ENCODE peak calls at places on chromosomes 6 and 20, in nine cellular contexts. B is effector memory CD8-positive, alpha-beta T cell; T is IMR-90; P is H9; D is NCI-H1048; Y is RCC 7860; W is frontal cortex; K is sciatic nerve; G is ELR. H is an unnamed sample.
A peak's percentile ranks its signal among the peaks of the same experiment; 100 is the strongest.

GRCh38 chr6:25713802-25714201 is 40.7 kb upstream of the SLC17A4 start:
- DNase-seq in B (no peak), T (no peak), P (no peak), D (no peak), Y (no peak), W (no peak), K (no peak), G (no peak), H (no peak)

GRCh38 chr6:18561006-18561750 is 174.0 kb downstream of the RNF144B start:
- DNase-seq in B (no peak), T (no peak), P (no peak), D (no peak), Y (no peak), W (no peak), K (no peak), G (no peak), H (no peak)

GRCh38 chr6:157656437-157657005 is 166.5 kb upstream of the SNX9 start:
- DNase-seq in B (no peak), T (peak; percentile 38), P (no peak), D (no peak), Y (no peak), W (no peak), K (no peak), G (peak; percentile 48), H (peak; percentile 40)

GRCh38 chr6:158376650-158377081 is 64.4 kb downstream of the TULP4 start:
- DNase-seq in B (no peak), T (peak; percentile 89), P (no peak), D (no peak), Y (no peak), W (peak; percentile 24), K (no peak), G (no peak), H (no peak)

GRCh38 chr6:84193140-84193708 is 34.2 kb downstream of the CEP162 start:
- DNase-seq in B (no peak), T (peak; percentile 83), P (no peak), D (no peak), Y (peak; percentile 77), W (no peak), K (no peak), G (peak; percentile 91), H (no peak)

GRCh38 chr6:11738681-11739375 is 39.8 kb downstream of the ADTRP start:
- DNase-seq in B (no peak), T (no peak), P (no peak), D (no peak), Y (no peak), W (no peak), K (no peak), G (no peak), H (no peak)

GRCh38 chr20:1945134-1945618 is 48.7 kb downstream of the PDYN start:
- DNase-seq in B (no peak), T (no peak), P (no peak), D (no peak), Y (no peak), W (no peak), K (peak; percentile 78), G (no peak), H (no peak)

GRCh38 chr6:5765141-5765760 is 241.5 kb downstream of the NRN1 start:
- DNase-seq in B (no peak), T (no peak), P (peak; percentile 31), D (no peak), Y (no peak), W (peak; percentile 24), K (no peak), G (no peak), H (no peak)

GRCh38 chr6:135046912-135047311 is 7.7 kb downstream of the HBS1L start:
- DNase-seq in B (no peak), T (no peak), P (no peak), D (no peak), Y (no peak), W (no peak), K (no peak), G (no peak), H (no peak)

GRCh38 chr20:17542993-17543412 is 11.8 kb upstream of the BFSP1 start:
- DNase-seq in B (no peak), T (peak; percentile 83), P (no peak), D (no peak), Y (no peak), W (no peak), K (no peak), G (peak; percentile 62), H (no peak)

H was measured in ELF-1.